ENCODE peak calls at places on chromosomes 16 and 17, in five cellular contexts. U, P, G, Z and R are unnamed samples.

GRCh38 chr17:40198576-40198975 is 20.5 kb upstream of the WIPF2 start:
- DNase-seq in U (no peak), Z (no peak), P (no peak), G (no peak), R (no peak)

GRCh38 chr17:42608692-42609181 is 437 bp downstream of the RETREG3 start:
- DNase-seq in U (no peak), P (no peak), G (no peak), Z (no peak), R (no peak)

GRCh38 chr17:69179227-69179952 is 37.7 kb upstream of the ABCA6 start:
- DNase-seq in G (peak), Z (no peak), U (peak), P (peak), R (no peak)

GRCh38 chr17:13410874-13411273 is 190.9 kb downstream of the HS3ST3A1 start:
- DNase-seq in P (peak), U (peak), G (no peak), Z (no peak), R (no peak)

GRCh38 chr17:75776399-75777242 is 8.0 kb upstream of the UNK start:
- DNase-seq in U (peak), G (no peak), P (peak), Z (no peak), R (no peak)

GRCh38 chr16:29806096-29806579 is at the start of gene MAZ:
- DNase-seq in P (peak), Z (no peak), U (peak), G (no peak), R (no peak)

GRCh38 chr17:42201155-42201772 is 7.0 kb upstream of the GHDC start:
- DNase-seq in U (peak), P (peak), G (no peak), Z (no peak), R (no peak)

GRCh38 chr17:78271419-78272160 is 40.2 kb downstream of the TMEM235 start:
- DNase-seq in Z (no peak), G (no peak), P (no peak), U (no peak), R (no peak)

GRCh38 chr17:80927791-80928216 is 63.8 kb upstream of the CHMP6 start:
- DNase-seq in G (peak), P (peak), U (peak), Z (no peak), R (no peak)

GRCh38 chr17:8632087-8632486 is 1.6 kb upstream of the MYH10 start:
- DNase-seq in Z (no peak), P (no peak), U (no peak), G (no peak), R (no peak)

GRCh38 chr17:48728232-48729231 is at the start of gene HOXB13:
- DNase-seq in G (no peak), P (peak), U (peak), Z (no peak), R (peak)
- H3K4me3 ChIP-seq in G (peak), P (no peak), U (peak), Z (peak), R (peak)

DNA sequence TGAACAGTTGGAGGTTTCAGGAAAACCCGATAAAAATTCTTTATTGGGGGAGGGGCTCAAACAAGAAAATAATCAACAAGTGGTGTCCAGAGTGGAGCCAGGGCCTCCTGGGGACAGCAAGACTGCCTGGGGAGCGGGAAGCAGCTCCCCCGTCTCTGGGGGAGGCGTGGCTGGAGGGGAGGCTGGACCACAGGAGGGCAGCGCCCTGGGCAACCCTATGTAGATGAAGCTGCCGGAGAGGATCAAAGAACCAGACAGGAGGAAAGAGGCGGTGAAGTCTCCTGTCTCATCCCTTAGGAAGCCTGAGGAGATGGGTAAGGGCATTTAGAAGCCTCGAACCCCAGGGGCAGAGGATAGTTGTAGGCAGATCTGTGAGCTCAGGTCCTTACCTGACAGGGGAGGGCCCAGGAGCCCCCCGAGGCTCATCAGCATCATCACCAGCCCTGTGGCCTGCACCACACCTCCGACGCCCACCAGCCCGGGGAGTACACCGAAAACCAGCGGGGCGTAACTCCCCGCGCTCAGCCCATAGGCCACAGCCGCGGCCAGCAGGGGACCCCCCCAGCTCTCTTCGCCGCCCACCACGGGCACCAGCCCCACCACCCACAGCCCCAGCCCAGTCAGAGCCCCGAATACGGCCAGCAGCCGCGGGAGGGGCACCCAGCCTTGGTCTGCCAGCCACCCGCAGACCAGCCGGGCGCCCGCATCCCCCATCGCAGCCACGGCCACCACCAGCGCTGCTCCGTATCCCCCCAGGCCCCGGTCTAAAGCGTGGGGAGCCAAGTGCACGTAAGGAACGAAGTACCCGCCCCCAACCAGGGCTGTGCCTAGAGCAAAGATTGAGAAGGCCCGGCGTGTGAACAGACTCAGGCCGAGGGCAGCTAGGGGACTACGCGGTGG is 2.0 kb downstream of the SLC16A11 start:
- DNase-seq in U (peak), P (no peak), Z (no peak), G (no peak), R (no peak)
- H3K4me3 ChIP-seq in U (no peak), P (peak), Z (no peak), G (no peak), R (no peak)

DNA sequence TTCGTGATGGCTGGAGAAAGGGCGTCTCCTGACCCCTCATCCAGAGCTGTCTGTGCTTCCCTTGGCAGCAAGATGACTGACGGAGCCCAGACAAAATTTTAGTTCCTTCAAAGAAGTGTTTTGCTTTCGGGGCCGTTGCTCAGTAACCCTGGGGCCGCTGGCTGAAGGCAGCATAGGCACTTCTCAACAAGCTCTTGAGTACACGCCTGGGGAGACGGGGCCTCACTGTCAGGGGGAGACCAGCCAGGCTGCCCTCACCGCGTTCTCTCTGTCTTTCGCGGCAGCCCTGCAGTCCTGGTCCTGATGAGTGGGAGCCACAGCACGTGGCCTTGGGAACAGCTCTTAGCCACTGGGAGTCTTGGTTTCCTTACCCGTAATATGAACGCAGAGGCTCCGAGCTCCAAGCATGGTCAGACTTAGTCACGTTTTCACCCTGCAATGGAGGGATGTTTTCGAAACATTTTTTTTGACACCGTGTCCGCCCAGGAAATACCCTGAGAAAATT is 86.0 kb downstream of the IRF8 start:
- DNase-seq in G (no peak), P (no peak), Z (no peak), U (no peak), R (no peak)
- H3K4me3 ChIP-seq in G (no peak), P (no peak), Z (no peak), U (no peak), R (no peak)

GRCh38 chr17:49878931-49879330 is 31.1 kb upstream of the TAC4 start:
- DNase-seq in G (no peak), P (no peak), Z (no peak), U (no peak), R (no peak)

GRCh38 chr17:49882434-49882833 is 34.6 kb upstream of the TAC4 start:
- DNase-seq in Z (no peak), P (no peak), G (no peak), U (no peak), R (no peak)

GRCh38 chr17:49881054-49881402 is 33.2 kb upstream of the TAC4 start:
- DNase-seq in U (no peak), P (no peak), G (no peak), Z (no peak), R (no peak)

GRCh38 chr17:49879505-49879904 is 31.6 kb upstream of the TAC4 start:
- DNase-seq in U (no peak), Z (no peak), G (no peak), P (no peak), R (no peak)

GRCh38 chr17:49880291-49881053 is 32.6 kb upstream of the TAC4 start:
- DNase-seq in P (peak), U (peak), Z (no peak), G (peak), R (peak)
- H3K4me3 ChIP-seq in P (no peak), U (no peak), Z (no peak), G (no peak), R (peak)